ENCODE peak calls at places on chromosomes 6 and 20, in seven cellular contexts. One of them, this sample, is unnamed. For H3K27me3, the result is how much of the 10 kb centered on the place peaks cover.

GRCh38 chr6:47414517-47415167 is 62.9 kb upstream of the CD2AP start:
- DNase-seq in mammary epithelial cell: peak
- DNase-seq in brain microvascular endothelial cell: peak
- DNase-seq in A673: peak
- DNase-seq in body of pancreas: no peak
- DNase-seq in IMR-90: peak
- DNase-seq in ovary: no peak
- DNase-seq in this sample: peak

GRCh38 chr20:6828794-6829423 is 61.4 kb downstream of the BMP2 start:
- DNase-seq in A673: peak
- DNase-seq in body of pancreas: peak
- DNase-seq in mammary epithelial cell: peak
- DNase-seq in ovary: peak
- DNase-seq in IMR-90: peak
- DNase-seq in brain microvascular endothelial cell: peak
- DNase-seq in this sample: peak

GRCh38 chr20:51639206-51639832 is 96.8 kb upstream of the NFATC2 start:
- DNase-seq in body of pancreas: peak
- DNase-seq in mammary epithelial cell: peak
- DNase-seq in brain microvascular endothelial cell: peak
- DNase-seq in ovary: peak
- DNase-seq in A673: peak
- DNase-seq in IMR-90: peak
- DNase-seq in this sample: peak

GRCh38 chr20:60034231-60035110 is 76.2 kb downstream of the CDH26 start:
- DNase-seq in ovary: no peak
- DNase-seq in mammary epithelial cell: no peak
- DNase-seq in body of pancreas: no peak
- DNase-seq in A673: no peak
- DNase-seq in IMR-90: no peak
- DNase-seq in brain microvascular endothelial cell: no peak
- DNase-seq in this sample: no peak

GRCh38 chr6:109308018-109308492 is 74.2 kb downstream of the CD164 start:
- DNase-seq in mammary epithelial cell: peak
- DNase-seq in body of pancreas: peak
- DNase-seq in brain microvascular endothelial cell: peak
- DNase-seq in A673: no peak
- DNase-seq in ovary: no peak
- DNase-seq in IMR-90: peak
- DNase-seq in this sample: peak

GRCh38 chr20:46963196-46963529 is 68.5 kb downstream of the EYA2 start:
- DNase-seq in brain microvascular endothelial cell: no peak
- DNase-seq in IMR-90: no peak
- DNase-seq in A673: no peak
- DNase-seq in ovary: no peak
- DNase-seq in body of pancreas: no peak
- DNase-seq in mammary epithelial cell: no peak
- DNase-seq in this sample: no peak

GRCh38 chr20:25223179-25223661 is 24.7 kb upstream of the PYGB start:
- DNase-seq in brain microvascular endothelial cell: peak
- DNase-seq in A673: peak
- DNase-seq in ovary: no peak
- DNase-seq in body of pancreas: no peak
- DNase-seq in IMR-90: peak
- DNase-seq in mammary epithelial cell: peak
- DNase-seq in this sample: peak

GRCh38 chr6:47306887-47307286 is 2.8 kb downstream of the TNFRSF21 start:
- DNase-seq in mammary epithelial cell: peak
- DNase-seq in IMR-90: no peak
- DNase-seq in A673: peak
- DNase-seq in brain microvascular endothelial cell: no peak
- DNase-seq in body of pancreas: no peak
- DNase-seq in ovary: no peak
- DNase-seq in this sample: peak

GRCh38 chr20:32356935-32357868 is 929 bp upstream of the ASXL1 start:
- DNase-seq in mammary epithelial cell: no peak
- DNase-seq in body of pancreas: peak
- DNase-seq in A673: no peak
- DNase-seq in ovary: no peak
- DNase-seq in brain microvascular endothelial cell: peak
- DNase-seq in IMR-90: peak
- DNase-seq in this sample: peak

GRCh38 chr6:134074151-134074712 is 21.8 kb upstream of the SLC2A12 start:
- DNase-seq in body of pancreas: no peak
- DNase-seq in A673: peak
- DNase-seq in IMR-90: no peak
- DNase-seq in ovary: no peak
- DNase-seq in mammary epithelial cell: no peak
- DNase-seq in brain microvascular endothelial cell: no peak
- DNase-seq in this sample: no peak

GRCh38 chr6:20559924-20560551 is 25.8 kb downstream of the CDKAL1 start:
- DNase-seq in mammary epithelial cell: no peak
- DNase-seq in ovary: no peak
- DNase-seq in brain microvascular endothelial cell: no peak
- DNase-seq in A673: peak
- DNase-seq in body of pancreas: no peak
- DNase-seq in IMR-90: no peak
- DNase-seq in this sample: no peak

GRCh38 chr6:897561-898207 is 204.7 kb upstream of the EXOC2 start:
- DNase-seq in ovary: no peak
- DNase-seq in A673: no peak
- DNase-seq in mammary epithelial cell: no peak
- DNase-seq in IMR-90: no peak
- DNase-seq in brain microvascular endothelial cell: no peak
- DNase-seq in body of pancreas: no peak
- DNase-seq in this sample: no peak

GRCh38 chr6:139099984-139100383 is 34.9 kb upstream of the HECA start:
- DNase-seq in body of pancreas: no peak
- DNase-seq in brain microvascular endothelial cell: no peak
- DNase-seq in A673: no peak
- DNase-seq in ovary: no peak
- DNase-seq in IMR-90: no peak
- DNase-seq in mammary epithelial cell: no peak
- DNase-seq in this sample: no peak

GRCh38 chr6:46789434-46790358 is 3.5 kb upstream of the MEP1A start:
- DNase-seq in body of pancreas: no peak
- DNase-seq in ovary: no peak
- DNase-seq in A673: no peak
- DNase-seq in mammary epithelial cell: no peak
- DNase-seq in IMR-90: no peak
- DNase-seq in brain microvascular endothelial cell: no peak
- DNase-seq in this sample: no peak

GRCh38 chr6:120514544-120514943 is 819.7 kb downstream of the TBC1D32 start:
- DNase-seq in brain microvascular endothelial cell: no peak
- DNase-seq in IMR-90: no peak
- DNase-seq in A673: no peak
- DNase-seq in mammary epithelial cell: no peak
- DNase-seq in ovary: no peak
- DNase-seq in body of pancreas: no peak
- DNase-seq in this sample: no peak

GRCh38 chr20:46056970-46057855 is 28.2 kb downstream of the SLC12A5 start:
- DNase-seq in A673: peak
- DNase-seq in brain microvascular endothelial cell: no peak
- DNase-seq in IMR-90: peak
- DNase-seq in ovary: peak
- DNase-seq in body of pancreas: no peak
- DNase-seq in mammary epithelial cell: peak
- DNase-seq in this sample: no peak

GRCh38 chr6:40520683-40521082 is 66.5 kb downstream of the LRFN2 start:
- DNase-seq in IMR-90: no peak
- DNase-seq in ovary: no peak
- DNase-seq in brain microvascular endothelial cell: no peak
- DNase-seq in mammary epithelial cell: no peak
- DNase-seq in body of pancreas: no peak
- DNase-seq in A673: no peak
- DNase-seq in this sample: no peak

GRCh38 chr6:125869427-125869826 is 78.7 kb downstream of the NCOA7 start:
- DNase-seq in IMR-90: no peak
- DNase-seq in brain microvascular endothelial cell: no peak
- DNase-seq in ovary: no peak
- DNase-seq in body of pancreas: peak
- DNase-seq in A673: no peak
- DNase-seq in mammary epithelial cell: no peak
- DNase-seq in this sample: no peak

GRCh38 chr20:14543040-14543439 is 205.6 kb upstream of the FLRT3 start:
- DNase-seq in body of pancreas: no peak
- DNase-seq in mammary epithelial cell: peak
- DNase-seq in IMR-90: peak
- DNase-seq in ovary: no peak
- DNase-seq in A673: no peak
- DNase-seq in brain microvascular endothelial cell: peak
- DNase-seq in this sample: peak

GRCh38 chr6:138857792-138858191 is 61.9 kb downstream of the ECT2L start:
- DNase-seq in ovary: no peak
- DNase-seq in IMR-90: no peak
- DNase-seq in brain microvascular endothelial cell: no peak
- DNase-seq in A673: no peak
- DNase-seq in mammary epithelial cell: no peak
- DNase-seq in body of pancreas: no peak
- DNase-seq in this sample: no peak

GRCh38 chr6:18122128-18123093 is at the start of gene NHLRC1:
- DNase-seq in ovary: peak
- DNase-seq in A673: peak
- DNase-seq in body of pancreas: peak
- DNase-seq in mammary epithelial cell: peak
- DNase-seq in brain microvascular endothelial cell: peak
- DNase-seq in IMR-90: peak
- DNase-seq in this sample: peak

GRCh38 chr20:23203951-23204730 is 118.0 kb upstream of the CD93 start:
- DNase-seq in mammary epithelial cell: no peak
- DNase-seq in ovary: no peak
- DNase-seq in A673: no peak
- DNase-seq in brain microvascular endothelial cell: no peak
- DNase-seq in body of pancreas: no peak
- DNase-seq in IMR-90: no peak
- DNase-seq in this sample: no peak

GRCh38 chr20:23205221-23205620 is 119.1 kb upstream of the CD93 start:
- DNase-seq in mammary epithelial cell: no peak
- DNase-seq in brain microvascular endothelial cell: no peak
- DNase-seq in body of pancreas: no peak
- DNase-seq in IMR-90: no peak
- DNase-seq in A673: no peak
- DNase-seq in ovary: no peak
- DNase-seq in this sample: no peak

GRCh38 chr20:23206061-23206460 is 119.9 kb upstream of the CD93 start:
- DNase-seq in ovary: no peak
- DNase-seq in mammary epithelial cell: no peak
- DNase-seq in brain microvascular endothelial cell: no peak
- DNase-seq in A673: no peak
- DNase-seq in body of pancreas: no peak
- DNase-seq in IMR-90: no peak
- DNase-seq in this sample: no peak

GRCh38 chr20:23206995-23207394 is 120.9 kb upstream of the CD93 start:
- DNase-seq in mammary epithelial cell: no peak
- DNase-seq in A673: no peak
- DNase-seq in body of pancreas: no peak
- DNase-seq in ovary: no peak
- DNase-seq in brain microvascular endothelial cell: no peak
- DNase-seq in IMR-90: no peak
- DNase-seq in this sample: no peak

DNA sequence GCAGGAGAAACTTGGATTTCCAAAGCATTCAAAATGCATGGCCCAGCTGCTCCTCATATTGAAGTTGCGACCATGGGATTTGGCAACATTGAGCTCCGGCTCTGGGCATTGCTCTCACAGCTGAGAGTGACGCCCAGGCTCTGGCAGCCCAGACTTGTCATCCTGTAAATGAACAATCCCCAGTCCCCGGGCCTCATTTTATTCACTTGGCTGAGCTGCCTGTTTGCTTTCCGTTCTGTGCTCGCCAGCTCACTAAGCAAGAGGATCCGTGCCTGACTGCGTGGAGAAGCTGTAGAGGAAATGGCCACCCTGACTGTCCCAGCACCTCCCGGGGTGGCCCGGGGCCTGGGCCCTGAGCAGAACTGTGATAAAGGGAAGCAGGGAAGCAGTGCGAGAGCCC is 119.5 kb upstream of the CD93 start:
- DNase-seq in ovary: no peak
- DNase-seq in A673: no peak
- DNase-seq in body of pancreas: peak
- DNase-seq in IMR-90: peak
- DNase-seq in brain microvascular endothelial cell: no peak
- DNase-seq in mammary epithelial cell: no peak
- DNase-seq in this sample: peak
- H3K27me3 ChIP-seq in ovary: under half
- H3K27me3 ChIP-seq in A673: half or more
- H3K27me3 ChIP-seq in body of pancreas: under half
- H3K27me3 ChIP-seq in IMR-90: under half
- H3K27me3 ChIP-seq in brain microvascular endothelial cell: under half
- H3K27me3 ChIP-seq in mammary epithelial cell: under half
- H3K27me3 ChIP-seq in this sample: under half

DNA sequence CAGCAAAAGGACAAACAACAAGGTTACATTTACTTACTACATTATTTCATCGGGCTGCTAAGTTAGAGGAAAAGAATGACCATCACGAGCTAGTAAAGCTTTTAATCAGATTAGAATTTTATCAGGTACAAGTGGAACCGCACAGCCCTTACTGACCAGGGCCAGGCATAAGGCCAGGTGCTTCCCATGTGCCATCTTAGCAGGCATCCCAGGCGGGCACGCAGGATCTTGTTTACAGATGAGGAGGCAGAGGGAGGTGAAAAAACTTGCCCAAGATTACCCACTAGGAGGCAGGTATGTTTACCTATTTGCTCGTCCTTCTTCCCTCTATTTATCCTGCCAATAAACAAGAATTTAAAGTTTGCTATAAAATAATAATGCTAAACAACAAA is 10.7 kb downstream of the EZR start:
- DNase-seq in IMR-90: no peak
- DNase-seq in A673: no peak
- DNase-seq in mammary epithelial cell: no peak
- DNase-seq in ovary: no peak
- DNase-seq in brain microvascular endothelial cell: no peak
- DNase-seq in body of pancreas: no peak
- DNase-seq in this sample: peak
- H3K4me3 ChIP-seq in IMR-90: no peak
- H3K4me3 ChIP-seq in A673: no peak
- H3K4me3 ChIP-seq in mammary epithelial cell: no peak
- H3K4me3 ChIP-seq in ovary: no peak
- H3K4me3 ChIP-seq in brain microvascular endothelial cell: no peak
- H3K4me3 ChIP-seq in body of pancreas: no peak
- H3K4me3 ChIP-seq in this sample: no peak

DNA sequence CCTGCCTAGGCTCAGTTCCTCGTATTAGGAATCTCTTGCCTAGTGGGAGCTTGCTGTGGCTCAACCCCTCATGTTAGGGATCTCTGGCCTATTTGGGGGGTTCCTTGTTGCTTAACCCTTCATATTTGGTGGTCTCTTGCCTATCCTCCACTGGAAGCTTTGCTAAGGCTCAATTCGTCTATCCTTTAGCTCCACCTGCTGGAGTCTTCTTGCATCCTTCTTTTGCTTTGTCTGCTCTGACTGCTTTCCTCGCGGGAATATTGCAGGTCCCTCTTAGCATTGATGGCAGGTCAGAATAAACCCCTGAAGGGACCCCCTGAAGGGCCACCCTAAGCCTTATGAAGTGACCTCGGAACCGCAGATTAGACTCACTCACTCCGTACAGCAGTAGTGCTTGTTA is 203.0 kb upstream of the TBX18 start:
- DNase-seq in brain microvascular endothelial cell: peak
- DNase-seq in body of pancreas: peak
- DNase-seq in IMR-90: peak
- DNase-seq in A673: peak
- DNase-seq in mammary epithelial cell: peak
- DNase-seq in ovary: no peak
- DNase-seq in this sample: peak
- TF ChIP-seq CTCF in brain microvascular endothelial cell: peak
- TF ChIP-seq CTCF in body of pancreas: peak
- TF ChIP-seq CTCF in IMR-90: peak
- TF ChIP-seq CTCF in A673: peak
- TF ChIP-seq CTCF in mammary epithelial cell: peak
- TF ChIP-seq CTCF in ovary: no peak
- TF ChIP-seq CTCF in this sample: peak

GRCh38 chr6:34138191-34138590 is 7.7 kb downstream of the GRM4 start:
- DNase-seq in brain microvascular endothelial cell: no peak
- DNase-seq in ovary: no peak
- DNase-seq in mammary epithelial cell: no peak
- DNase-seq in body of pancreas: no peak
- DNase-seq in IMR-90: no peak
- DNase-seq in A673: no peak
- DNase-seq in this sample: no peak
- H3K27me3 ChIP-seq in brain microvascular endothelial cell: under half
- H3K27me3 ChIP-seq in ovary: under half
- H3K27me3 ChIP-seq in mammary epithelial cell: under half
- H3K27me3 ChIP-seq in body of pancreas: under half
- H3K27me3 ChIP-seq in IMR-90: half or more
- H3K27me3 ChIP-seq in A673: under half
- H3K27me3 ChIP-seq in this sample: under half

This sample was measured in bronchial epithelial cell.